ENCODE peak calls at places on chromosomes 11 and 22, in eight cellular contexts. S is GM10248; V is KG1; X is H7; G is fibroblast of lung; Z is HCT116; T is iris pigment epithelial cell; B is activated effector memory CD4-positive, alpha-beta T cell treated with Interleukin-2 at 50 U/mL for 16 hours. A is an unnamed sample.

GRCh38 chr11:107705027-107705426 is 6.8 kb downstream of the SLN start:
- DNase-seq in S (no peak), V (no peak), X (no peak), G (peak), Z (no peak), T (peak), B (no peak), A (peak)

GRCh38 chr11:101126551-101127347 is 2.9 kb downstream of the PGR start:
- DNase-seq in S (no peak), V (no peak), X (peak), G (peak), Z (no peak), T (peak), B (no peak), A (peak)

GRCh38 chr11:122893131-122893530 is 10.6 kb downstream of the JHY start:
- DNase-seq in S (no peak), V (peak), X (no peak), G (no peak), Z (no peak), T (no peak), B (no peak), A (no peak)

GRCh38 chr11:2551131-2551530 is 106.3 kb downstream of the KCNQ1 start:
- DNase-seq in S (no peak), V (no peak), X (no peak), G (no peak), Z (no peak), T (no peak), B (no peak), A (peak)

GRCh38 chr11:34345012-34345804 is 12.6 kb downstream of the ABTB2 start:
- DNase-seq in S (no peak), V (no peak), X (no peak), G (peak), Z (peak), T (peak), B (no peak), A (peak)

GRCh38 chr22:16932577-16932976 is 75.4 kb downstream of the GAB4 start:
- DNase-seq in S (no peak), V (no peak), X (no peak), G (no peak), Z (no peak), T (no peak), B (no peak), A (no peak)

GRCh38 chr11:13760115-13760514 is 91.6 kb downstream of the FAR1 start:
- DNase-seq in S (no peak), V (no peak), X (no peak), G (no peak), Z (no peak), T (peak), B (no peak), A (no peak)

GRCh38 chr11:46376258-46377050 is 5.0 kb upstream of the MDK start:
- DNase-seq in S (no peak), V (no peak), X (no peak), G (no peak), Z (no peak), T (no peak), B (no peak), A (no peak)

GRCh38 chr11:95359323-95359656 is 128.3 kb upstream of the SESN3 start:
- DNase-seq in S (no peak), V (no peak), X (no peak), G (no peak), Z (no peak), T (no peak), B (no peak), A (no peak)

GRCh38 chr11:67372232-67372992 is 986 bp downstream of the CLCF1 start:
- DNase-seq in S (no peak), V (no peak), X (peak), G (no peak), Z (no peak), T (no peak), B (no peak), A (no peak)

GRCh38 chr22:50252081-50253045 is 1.3 kb upstream of the HDAC10 start:
- DNase-seq in S (peak), V (no peak), X (peak), G (peak), Z (no peak), T (peak), B (peak), A (peak)

GRCh38 chr22:37485714-37486223 is 415 bp downstream of the MFNG start:
- DNase-seq in S (peak), V (no peak), X (peak), G (no peak), Z (no peak), T (no peak), B (peak), A (no peak)

A was measured in mesenchymal stem cell.